ENCODE peak calls at places on chromosome 14, in six cellular contexts. Y is colonic mucosa, X is psoas muscle, S is dorsolateral prefrontal cortex, N is astrocyte of the spinal cord, K is epithelial cell of esophagus. R is an unnamed sample.
A peak's percentile ranks its signal among the peaks of the same experiment; 100 is the strongest.

GRCh38 chr14:31122098-31122611 is 85.4 kb downstream of the HECTD1 start:
- DNase-seq in Y (no peak), X (no peak), S (no peak), N (peak; percentile 9), K (peak; percentile 53), R (no peak)

GRCh38 chr14:22657861-22658260 is 13.7 kb upstream of the OR6J1 start:
- DNase-seq in Y (no peak), X (no peak), S (no peak), N (peak; percentile 70), K (peak; percentile 65), R (peak; percentile 26)

GRCh38 chr14:23569443-23570151 is 2.0 kb upstream of the AP1G2 start:
- DNase-seq in Y (peak; percentile 19), X (no peak), S (peak; percentile 77), N (no peak), K (peak; percentile 66), R (peak; percentile 43)

GRCh38 chr14:70576891-70577290 is 23.6 kb downstream of the MED6 start:
- DNase-seq in Y (no peak), X (no peak), S (no peak), N (no peak), K (no peak), R (no peak)

GRCh38 chr14:103141117-103141796 is 18.0 kb downstream of the TNFAIP2 start:
- DNase-seq in Y (peak; percentile 53), X (no peak), S (no peak), N (no peak), K (peak; percentile 56), R (peak; percentile 33)

GRCh38 chr14:61321385-61322010 is at the start of gene PRKCH:
- DNase-seq in Y (peak; percentile 82), X (peak; percentile 85), S (no peak), N (peak; percentile 43), K (peak; percentile 94), R (peak; percentile 76)

GRCh38 chr14:73662439-73663056 is 17.8 kb downstream of the DNAL1 start:
- DNase-seq in Y (peak; percentile 24), X (peak; percentile 52), S (no peak), N (peak; percentile 90), K (peak; percentile 94), R (no peak)

GRCh38 chr14:30440986-30441385 is 118.0 kb upstream of the G2E3 start:
- DNase-seq in Y (no peak), X (no peak), S (no peak), N (no peak), K (peak; percentile 13), R (no peak)

GRCh38 chr14:100692859-100693558 is 33.7 kb upstream of the DLK1 start:
- DNase-seq in Y (no peak), X (no peak), S (no peak), N (peak; percentile 95), K (peak; percentile 99), R (no peak)

DNA sequence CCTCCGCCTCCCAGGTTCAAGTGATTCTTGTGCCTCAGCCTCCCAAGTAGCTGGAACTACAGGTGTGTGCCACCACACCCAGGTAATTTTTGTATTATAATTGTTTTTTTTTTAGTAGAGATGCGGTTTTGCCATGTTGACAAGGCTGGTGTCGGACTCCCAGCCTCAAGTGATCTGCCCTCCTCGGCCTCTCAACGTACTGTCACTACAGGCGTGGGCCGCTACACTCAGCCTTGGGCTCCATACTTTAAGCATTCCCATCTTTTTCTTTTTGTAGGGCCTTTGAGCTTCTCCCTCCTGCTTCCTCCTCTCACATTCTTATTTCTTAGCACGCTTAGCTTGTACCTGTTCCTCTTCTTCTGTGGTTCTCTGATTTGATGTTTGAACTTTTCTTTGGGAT is 62.8 kb downstream of the SERPINA3 start:
- DNase-seq in Y (no peak), X (no peak), S (no peak), N (no peak), K (no peak), R (no peak)
- H3K4me3 ChIP-seq in Y (no peak overlapping the region), X (no peak overlapping the region), S (no peak overlapping the region), N (no peak overlapping the region), K (no peak overlapping the region), R (no peak overlapping the region)

GRCh38 chr14:74940956-74941565 is 14.3 kb downstream of the PGF start:
- DNase-seq in Y (no peak), X (peak; percentile 55), S (no peak), N (no peak), K (no peak), R (no peak)
- H3K4me3 ChIP-seq in Y (no peak overlapping the region), X (no peak overlapping the region), S (no peak overlapping the region), N (no peak overlapping the region), K (no peak overlapping the region), R (no peak overlapping the region)

GRCh38 chr14:94446126-94446525 is 6.5 kb downstream of the SERPINA11 start:
- DNase-seq in Y (no peak), X (no peak), S (no peak), N (no peak), K (no peak), R (no peak)
- H3K4me3 ChIP-seq in Y (no peak overlapping the region), X (no peak overlapping the region), S (no peak overlapping the region), N (no peak overlapping the region), K (no peak overlapping the region), R (no peak overlapping the region)

DNA sequence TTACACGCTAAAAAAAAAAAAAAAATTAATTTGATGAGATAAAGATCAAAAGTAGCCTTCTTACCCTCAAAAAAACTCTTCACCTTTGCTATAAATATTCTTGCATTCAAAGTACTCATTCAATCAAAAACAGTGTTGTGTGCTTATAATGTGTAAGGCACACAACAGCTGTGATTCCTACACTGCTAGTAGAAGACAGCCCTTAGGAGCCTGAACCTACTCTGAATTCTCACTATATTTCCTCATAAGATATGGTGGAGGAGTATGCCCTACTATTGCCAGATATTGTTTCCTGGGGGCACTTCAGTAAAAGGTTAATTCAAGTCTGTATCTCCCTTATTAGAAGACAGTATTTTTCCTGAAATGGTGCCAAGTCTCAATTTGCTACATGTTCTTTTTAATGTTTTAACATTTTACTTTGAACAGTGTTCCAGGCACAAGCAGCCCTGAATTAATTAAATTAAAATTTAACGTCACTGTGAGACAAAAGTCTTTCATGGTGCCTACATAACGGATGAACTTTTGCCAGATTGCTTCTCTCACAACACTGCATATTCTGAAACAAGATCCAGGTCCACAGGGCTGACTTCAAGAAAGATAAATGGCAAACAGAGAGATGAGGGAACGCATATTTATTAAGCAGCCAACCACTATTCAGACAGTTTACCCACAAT is 19.3 kb downstream of the PPP2R5E start:
- DNase-seq in Y (no peak), X (no peak), S (no peak), N (no peak), K (no peak), R (no peak)
- H3K4me3 ChIP-seq in Y (no peak overlapping the region), X (no peak overlapping the region), S (no peak overlapping the region), N (no peak overlapping the region), K (no peak overlapping the region), R (no peak overlapping the region)

GRCh38 chr14:49769171-49769570 is 1.2 kb downstream of the KLHDC2 start:
- DNase-seq in Y (peak; percentile 69), X (no peak), S (no peak), N (peak; percentile 60), K (peak; percentile 22), R (no peak)

GRCh38 chr14:49767473-49768300 is at the start of gene KLHDC2:
- DNase-seq in Y (peak; percentile 87), X (peak; percentile 95), S (peak; percentile 90), N (peak; percentile 93), K (peak; percentile 93), R (peak; percentile 76)

GRCh38 chr14:49768301-49769121 is 558 bp downstream of the KLHDC2 start:
- DNase-seq in Y (peak; percentile 87), X (peak; percentile 84), S (peak; percentile 44), N (peak; percentile 54), K (peak; percentile 77), R (peak; percentile 41)

GRCh38 chr14:49769581-49770211 is 1.7 kb downstream of the KLHDC2 start:
- DNase-seq in Y (peak; percentile 26), X (no peak), S (no peak), N (no peak), K (peak; percentile 7), R (no peak)

GRCh38 chr14:49770212-49770817 is 2.4 kb downstream of the KLHDC2 start:
- DNase-seq in Y (peak; percentile 86), X (no peak), S (no peak), N (peak; percentile 47), K (peak; percentile 5), R (no peak)
- H3K4me3 ChIP-seq in Y (no peak overlapping the region), X (peak overlapping the region; percentile 95), S (peak overlapping the region; percentile 28), N (no peak overlapping the region), K (peak overlapping the region; percentile 80), R (no peak overlapping the region)

R was measured in Jurkat, Clone E6-1.